ENCODE peak calls at places on chromosome 3, in eight cellular contexts. N, J, P, B, W, I, S and D are unnamed samples.

GRCh38 chr3:32309653-32310242 is 71.3 kb downstream of the CMTM8 start:
- DNase-seq in N (no peak), J (no peak), P (no peak), B (no peak), W (no peak), I (no peak), S (no peak), D (no peak)

GRCh38 chr3:160343132-160343531 is 55.9 kb downstream of the IFT80 start:
- DNase-seq in N (peak), J (no peak), P (no peak), B (no peak), W (no peak), I (no peak), S (peak), D (no peak)

GRCh38 chr3:10480871-10481378 is 24.5 kb downstream of the ATP2B2 start:
- DNase-seq in N (no peak), J (no peak), P (no peak), B (no peak), W (no peak), I (no peak), S (no peak), D (no peak)

GRCh38 chr3:35965908-35966307 is 326.6 kb downstream of the ARPP21 start:
- DNase-seq in N (peak), J (no peak), P (peak), B (no peak), W (no peak), I (no peak), S (peak), D (no peak)

GRCh38 chr3:13786811-13787210 is 93.1 kb downstream of the WNT7A start:
- DNase-seq in N (no peak), J (no peak), P (no peak), B (no peak), W (no peak), I (no peak), S (no peak), D (no peak)

GRCh38 chr3:34323517-34323916 is 525.1 kb downstream of the PDCD6IP start:
- DNase-seq in N (peak), J (no peak), P (no peak), B (no peak), W (no peak), I (no peak), S (no peak), D (no peak)

GRCh38 chr3:119794971-119795612 is 13.2 kb downstream of the NR1I2 start:
- DNase-seq in N (no peak), J (no peak), P (peak), B (no peak), W (no peak), I (no peak), S (peak), D (no peak)

GRCh38 chr3:42500091-42500490 is 2.4 kb upstream of the VIPR1 start:
- DNase-seq in N (no peak), J (peak), P (no peak), B (no peak), W (no peak), I (no peak), S (no peak), D (no peak)

GRCh38 chr3:65751123-65751700 is 287.5 kb downstream of the MAGI1 start:
- DNase-seq in N (peak), J (peak), P (peak), B (peak), W (no peak), I (peak), S (peak), D (no peak)

GRCh38 chr3:129060276-129061076 is at the start of gene GP9:
- DNase-seq in N (no peak), J (no peak), P (no peak), B (no peak), W (no peak), I (no peak), S (no peak), D (no peak)

GRCh38 chr3:55903680-55904079 is 416.6 kb upstream of the WNT5A start:
- DNase-seq in N (no peak), J (peak), P (no peak), B (no peak), W (no peak), I (no peak), S (no peak), D (no peak)

GRCh38 chr3:55897573-55898224 is 410.6 kb upstream of the WNT5A start:
- DNase-seq in N (no peak), J (no peak), P (no peak), B (no peak), W (no peak), I (no peak), S (peak), D (peak)

GRCh38 chr3:55904716-55905115 is 417.6 kb upstream of the WNT5A start:
- DNase-seq in N (no peak), J (no peak), P (no peak), B (no peak), W (no peak), I (no peak), S (no peak), D (no peak)

GRCh38 chr3:55896155-55896554 is 409.0 kb upstream of the WNT5A start:
- DNase-seq in N (no peak), J (no peak), P (no peak), B (no peak), W (no peak), I (no peak), S (no peak), D (no peak)

DNA sequence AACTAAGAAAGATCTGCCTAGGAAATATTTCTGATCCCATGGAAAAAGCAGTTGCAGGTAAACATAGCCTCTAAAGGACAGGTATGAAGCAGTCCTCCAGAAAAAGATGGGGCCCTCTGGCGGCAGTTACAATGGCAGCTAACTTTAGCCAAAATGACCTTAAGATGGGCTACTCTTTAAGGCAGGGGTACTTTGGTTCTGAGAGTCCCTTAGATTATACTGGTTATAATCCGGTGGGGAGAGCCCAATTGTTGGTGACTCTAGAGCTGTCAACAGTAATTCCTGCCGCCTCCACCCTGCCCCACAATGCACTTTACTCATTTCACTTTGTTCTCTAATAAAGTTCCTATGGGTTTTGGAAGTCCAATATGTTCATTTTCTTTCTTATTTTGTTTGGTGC is 412.8 kb upstream of the WNT5A start:
- DNase-seq in N (peak), J (no peak), P (no peak), B (no peak), W (no peak), I (no peak), S (peak), D (peak)
- TF ChIP-seq CTCF in N (peak), J (no peak), P (no peak), B (peak), W (no peak), I (no peak), S (peak), D (peak)

DNA sequence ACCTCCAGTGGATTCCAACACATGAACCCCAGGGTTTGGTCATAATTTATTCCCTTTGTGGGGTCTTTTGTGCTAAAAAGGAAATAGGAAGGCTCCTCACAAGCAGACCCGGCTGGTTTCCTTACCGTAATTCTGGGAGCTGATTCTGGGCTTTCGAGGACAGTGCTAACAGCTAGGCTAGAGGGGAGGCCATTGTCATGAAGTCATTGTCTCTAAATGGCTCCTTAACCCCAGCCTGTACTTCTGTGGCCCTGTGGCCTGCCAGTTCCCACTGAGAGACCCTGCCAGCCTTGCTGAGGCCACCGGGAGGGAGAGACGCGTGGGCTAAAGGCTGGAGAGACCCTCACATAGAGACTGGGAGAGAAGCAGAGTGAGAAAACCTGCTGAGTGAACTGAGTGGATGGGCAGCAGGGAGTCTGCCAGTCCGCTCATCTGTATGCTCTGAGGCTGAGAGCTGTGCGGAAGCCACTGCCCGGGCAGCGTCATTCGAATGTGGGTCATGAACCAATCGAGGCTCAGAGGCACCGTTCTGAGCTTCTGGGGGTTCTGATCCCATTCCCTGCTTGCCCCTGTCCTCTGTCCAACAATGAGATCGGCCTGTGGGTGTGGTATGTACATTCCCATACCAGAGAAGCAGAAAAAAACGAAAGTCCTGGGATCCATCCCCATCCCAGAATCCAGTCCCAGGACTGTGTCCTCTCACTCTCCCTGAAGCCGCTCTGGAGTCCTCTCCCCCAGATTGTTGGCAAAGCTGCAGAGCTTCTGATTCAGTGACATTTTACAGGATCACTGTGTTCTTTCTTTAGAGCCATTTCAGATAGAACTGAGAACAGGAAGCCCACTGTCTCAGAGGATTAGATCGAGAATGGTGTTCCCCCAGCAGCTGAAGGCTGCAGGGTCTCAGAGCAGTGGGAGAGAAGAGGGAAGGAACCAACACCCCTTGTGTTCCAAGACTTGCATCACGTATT is 21.3 kb upstream of the DGKG start:
- DNase-seq in N (no peak), J (peak), P (no peak), B (no peak), W (no peak), I (no peak), S (no peak), D (no peak)
- H3K4me3 ChIP-seq in N (no peak), J (no peak), P (no peak), B (no peak), W (no peak), I (no peak), S (no peak), D (no peak)

GRCh38 chr3:148226246-148226645 is 471.5 kb upstream of the AGTR1 start:
- DNase-seq in N (no peak), J (no peak), P (no peak), B (no peak), W (no peak), I (no peak), S (no peak), D (no peak)

GRCh38 chr3:148232409-148232808 is 465.3 kb upstream of the AGTR1 start:
- DNase-seq in N (no peak), J (no peak), P (no peak), B (no peak), W (no peak), I (no peak), S (no peak), D (no peak)

GRCh38 chr3:148230473-148230872 is 467.2 kb upstream of the AGTR1 start:
- DNase-seq in N (no peak), J (no peak), P (no peak), B (no peak), W (no peak), I (no peak), S (no peak), D (no peak)

GRCh38 chr3:148227534-148227933 is 470.2 kb upstream of the AGTR1 start:
- DNase-seq in N (no peak), J (no peak), P (no peak), B (no peak), W (no peak), I (no peak), S (no peak), D (no peak)

GRCh38 chr3:148229107-148229506 is 468.6 kb upstream of the AGTR1 start:
- DNase-seq in N (peak), J (no peak), P (no peak), B (no peak), W (no peak), I (no peak), S (no peak), D (no peak)
- TF ChIP-seq CTCF in N (no peak), J (no peak), P (no peak), B (no peak), W (no peak), I (no peak), S (no peak), D (no peak)

DNA sequence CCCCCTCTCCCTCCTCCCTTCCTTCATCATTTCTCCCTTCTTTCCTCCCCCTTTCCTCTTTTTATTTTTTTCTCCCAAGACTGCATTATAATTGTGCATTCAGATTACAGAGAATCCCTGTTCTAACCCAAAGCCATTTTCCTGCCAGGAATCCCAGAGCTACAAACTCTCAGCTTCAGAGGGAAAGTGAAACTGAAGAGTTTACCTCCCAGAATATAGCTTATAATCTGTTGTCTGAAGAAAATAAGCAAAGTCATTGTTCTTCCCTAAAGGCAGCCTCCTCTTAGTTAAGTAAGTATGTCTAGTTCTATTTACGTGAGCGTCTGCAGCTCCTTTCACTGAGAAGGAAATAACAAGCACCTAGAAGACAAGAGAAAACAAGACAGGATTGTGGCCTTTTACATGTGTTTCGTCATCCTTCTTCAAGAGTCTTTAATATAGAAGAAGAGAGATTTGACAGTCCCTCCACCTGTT is 97.2 kb downstream of the CHST2 start:
- DNase-seq in N (no peak), J (no peak), P (no peak), B (no peak), W (no peak), I (no peak), S (no peak), D (no peak)
- H3K4me3 ChIP-seq in N (no peak), J (no peak), P (no peak), B (no peak), W (no peak), I (no peak), S (no peak), D (no peak)